ENCODE peak calls at places on chromosomes 13 and 19, in nine cellular contexts. H, Y, Z, V, K, A, S, Q and P are unnamed samples.

GRCh38 chr19:13024958-13025653 is 29.8 kb downstream of the NFIX start:
- DNase-seq in Y (no peak), K (no peak), Z (no peak), V (peak; percentile 59), S (peak; percentile 53), A (peak; percentile 84), Q (no peak), H (no peak), P (no peak)

GRCh38 chr19:12995596-12996541 is 594 bp downstream of the NFIX start:
- DNase-seq in V (peak; percentile 75), Y (no peak), H (no peak), A (peak; percentile 87), Q (no peak), S (no peak), Z (peak; percentile 65), K (no peak), P (no peak)

GRCh38 chr13:75345191-75345590 is 136.8 kb downstream of the TBC1D4 start:
- DNase-seq in Q (no peak), S (no peak), Z (no peak), A (no peak), H (no peak), Y (no peak), V (no peak), K (no peak), P (no peak)

GRCh38 chr13:98284677-98285076 is 107.6 kb upstream of the RNF113B start:
- DNase-seq in Q (no peak), V (no peak), H (no peak), S (no peak), Y (no peak), Z (no peak), K (no peak), A (no peak), P (no peak)

GRCh38 chr13:43261018-43261417 is 237.6 kb downstream of the DNAJC15 start:
- DNase-seq in Z (no peak), Y (no peak), K (no peak), S (no peak), V (no peak), H (no peak), A (no peak), Q (no peak), P (no peak)

GRCh38 chr19:6101291-6101690 is 9.0 kb downstream of the RFX2 start:
- DNase-seq in Q (no peak), H (no peak), S (no peak), Y (no peak), V (no peak), Z (no peak), K (no peak), A (no peak), P (no peak)

GRCh38 chr19:32651729-32652140 is 23.2 kb downstream of the ANKRD27 start:
- DNase-seq in S (peak; percentile 82), Q (no peak), Z (peak; percentile 75), V (no peak), K (no peak), H (no peak), A (no peak), Y (no peak), P (no peak)

GRCh38 chr13:75222031-75222430 is 259.9 kb downstream of the TBC1D4 start:
- DNase-seq in Y (no peak), Q (no peak), S (no peak), K (no peak), A (no peak), V (no peak), Z (no peak), H (no peak), P (no peak)

GRCh38 chr19:49264258-49264657 is 60.7 kb downstream of the SLC6A16 start:
- DNase-seq in H (no peak), Q (no peak), A (no peak), V (no peak), Z (no peak), S (no peak), K (no peak), Y (no peak), P (no peak)

GRCh38 chr19:13026478-13026999 is 31.3 kb downstream of the NFIX start:
- DNase-seq in Y (no peak), V (no peak), H (no peak), A (no peak), Z (no peak), S (peak; percentile 43), Q (no peak), K (no peak), P (no peak)

GRCh38 chr19:38277969-38278680 is 13.8 kb downstream of the SPINT2 start:
- DNase-seq in A (no peak), K (no peak), Q (peak; percentile 58), Y (peak; percentile 60), Z (peak; percentile 86), V (no peak), H (no peak), S (no peak), P (no peak)

GRCh38 chr13:107680115-107680514 is 535.2 kb downstream of the LIG4 start:
- DNase-seq in Y (no peak), K (no peak), Z (no peak), V (no peak), H (no peak), S (no peak), Q (peak; percentile 33), A (no peak), P (no peak)

DNA sequence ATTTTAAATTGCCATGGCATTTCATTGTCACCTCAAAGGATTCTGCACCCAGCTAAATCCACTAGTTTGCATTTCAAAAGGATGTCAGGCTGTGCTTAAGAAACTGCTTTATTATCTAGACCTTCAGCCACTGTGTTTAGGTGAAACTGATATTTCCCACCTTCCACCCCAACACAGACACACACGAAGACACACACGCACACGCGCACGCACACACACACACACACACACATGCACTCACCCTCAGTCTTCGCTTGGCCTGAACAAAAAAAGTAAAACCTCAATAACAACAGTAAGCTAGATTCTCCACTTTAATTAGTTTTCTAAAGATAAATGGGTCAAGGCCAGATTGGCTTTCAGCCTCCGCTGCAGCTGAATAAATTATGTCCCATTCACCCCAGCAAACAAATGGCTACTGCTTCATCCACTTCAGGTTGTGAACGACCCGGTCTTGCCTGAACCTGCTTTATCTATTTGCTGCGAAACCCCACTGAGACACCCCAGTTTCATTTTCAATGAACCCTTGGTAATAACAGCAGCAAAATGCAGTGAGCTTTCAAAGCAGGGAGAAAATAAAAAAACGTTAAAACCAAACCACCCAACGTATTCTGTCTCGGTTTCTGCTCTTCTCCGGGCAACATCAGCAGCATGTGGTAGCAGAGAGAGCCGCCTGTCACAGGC is 166.8 kb downstream of the DCT start:
- DNase-seq in Z (no peak), Q (no peak), A (no peak), V (no peak), Y (no peak), H (no peak), K (no peak), S (no peak), P (no peak)
- TF ChIP-seq POLR2A in Z (no peak), Q (no peak), A (no peak), V (no peak), Y (no peak), H (no peak), K (no peak), S (no peak), P (no peak)

DNA sequence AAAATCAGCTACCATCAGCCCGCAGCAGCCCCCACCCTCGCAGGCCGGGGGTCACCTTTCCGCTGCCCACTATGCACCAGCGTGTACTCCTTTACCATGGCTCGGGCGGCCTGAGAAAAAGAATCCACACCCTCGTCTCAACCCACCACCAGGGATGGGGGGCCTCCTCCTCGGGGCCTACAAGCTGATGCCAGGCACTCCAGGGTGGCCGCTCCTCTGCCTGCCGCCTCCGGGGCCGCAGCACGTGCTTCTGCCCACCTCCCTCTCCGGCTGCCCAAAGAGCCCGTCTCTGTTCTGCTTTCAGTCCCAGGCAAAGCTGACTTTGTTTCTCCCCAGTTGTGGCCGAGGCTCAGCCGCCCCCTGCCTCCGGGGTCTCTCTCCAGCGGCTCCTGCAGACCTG is 11.1 kb upstream of the MEX3D start:
- DNase-seq in Z (no peak), A (no peak), K (no peak), S (no peak), Y (no peak), Q (no peak), H (no peak), V (no peak), P (no peak)
- H3K36me3 ChIP-seq in Z (peaks cover 62% of the 10 kb centered on the region), A (peaks cover 74% of the 10 kb centered on the region), K (peaks cover 23% of the 10 kb centered on the region), S (peaks cover 65% of the 10 kb centered on the region), Y (no peaks in the 10 kb centered on the region), Q (no peaks in the 10 kb centered on the region), H (no peaks in the 10 kb centered on the region), V (no peaks in the 10 kb centered on the region), P (peaks cover 31% of the 10 kb centered on the region)

GRCh38 chr19:54463531-54464043 is at the start of gene LENG9:
- DNase-seq in V (peak; percentile 96), S (peak; percentile 98), H (peak; percentile 97), K (peak; percentile 100), Y (peak; percentile 100), A (peak; percentile 95), Q (peak; percentile 100), Z (peak; percentile 99), P (peak; percentile 100)
- TF ChIP-seq POLR2A in V (peak; percentile 68), S (peak; percentile 89), H (peak; percentile 64), K (no peak), Y (peak; percentile 98), A (peak; percentile 96), Q (peak; percentile 68), Z (peak; percentile 90), P (peak; percentile 92)

GRCh38 chr19:4442846-4443146 is 14.8 kb downstream of the UBXN6 start:
- DNase-seq in H (no peak), A (no peak), Q (no peak), V (no peak), K (no peak), Z (no peak), Y (no peak), S (no peak), P (no peak)

GRCh38 chr19:4443188-4443587 is 14.4 kb downstream of the UBXN6 start:
- DNase-seq in Q (no peak), Z (no peak), V (no peak), A (peak; percentile 69), S (no peak), Y (no peak), K (no peak), H (no peak), P (no peak)

GRCh38 chr19:4441994-4442845 is 15.4 kb downstream of the UBXN6 start:
- DNase-seq in Q (no peak), V (no peak), Y (no peak), H (no peak), K (no peak), S (no peak), Z (no peak), A (peak; percentile 68), P (no peak)

GRCh38 chr19:4444765-4445741 is 12.5 kb downstream of the UBXN6 start:
- DNase-seq in S (peak; percentile 63), Y (no peak), A (peak; percentile 81), H (no peak), Z (no peak), Q (no peak), V (no peak), K (no peak), P (no peak)

DNA sequence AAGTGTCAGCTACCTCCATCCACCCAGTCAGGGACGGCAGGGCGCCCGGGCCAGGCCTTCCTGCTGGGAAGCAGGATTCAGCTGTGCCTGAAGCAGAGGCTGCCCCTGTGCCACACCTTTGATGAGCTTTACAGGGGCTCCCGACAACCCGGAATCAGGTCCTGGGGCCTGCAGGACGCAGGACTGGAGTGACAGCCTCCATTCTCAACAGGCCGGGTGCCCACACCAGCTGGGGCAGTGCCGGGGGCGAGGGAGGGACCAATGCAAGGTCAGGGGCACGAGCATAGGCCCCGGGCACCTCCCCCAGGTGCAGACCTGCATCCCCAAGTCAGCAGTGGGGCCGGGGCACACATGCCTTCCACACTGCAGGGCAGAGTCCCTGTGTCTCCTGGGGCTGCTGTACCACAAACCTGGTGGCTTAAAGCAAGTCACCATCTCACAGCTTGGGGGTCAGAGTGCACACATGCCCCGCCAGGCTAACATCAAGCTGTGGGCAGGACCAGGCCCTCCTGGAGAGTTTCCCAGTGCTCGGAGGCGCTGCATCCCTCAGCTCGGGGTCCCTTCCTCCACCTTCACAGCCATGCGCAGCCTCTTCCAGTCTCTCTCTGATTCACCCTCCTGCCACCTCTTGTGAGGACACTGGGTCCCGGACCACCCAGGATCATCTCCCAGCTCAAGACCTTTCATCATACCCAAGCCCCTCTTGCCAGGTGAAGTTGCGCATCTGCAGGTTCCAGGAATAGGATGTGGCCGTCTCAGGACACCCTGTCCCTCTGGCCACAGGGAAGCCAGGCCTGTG is 13.4 kb downstream of the UBXN6 start:
- DNase-seq in Y (no peak), A (peak; percentile 74), Z (no peak), S (no peak), K (no peak), H (no peak), Q (no peak), V (no peak), P (no peak)
- H3K36me3 ChIP-seq in Y (no peaks in the 10 kb centered on the region), A (peaks cover 51% of the 10 kb centered on the region), Z (peaks cover 46% of the 10 kb centered on the region), S (peaks cover 42% of the 10 kb centered on the region), K (peaks cover 45% of the 10 kb centered on the region), H (peaks cover 26% of the 10 kb centered on the region), Q (no peaks in the 10 kb centered on the region), V (no peaks in the 10 kb centered on the region), P (peaks cover 17% of the 10 kb centered on the region)